ENCODE peak calls at places on chromosome 11, in seven cellular contexts. L is mesendoderm, X is H9, A is trophoblast cell, C is IMR-90, W is mesenchymal stem cell, I is H1. E is an unnamed sample.

GRCh38 chr11:15707971-15708370 is 593.2 kb downstream of the INSC start:
- DNase-seq in L (peak; percentile 71), X (peak; percentile 36), A (no peak), C (peak; percentile 84), W (peak; percentile 66), I (no peak), E (no peak)

GRCh38 chr11:69160296-69161116 is 4.8 kb downstream of the SMIM38 start:
- DNase-seq in L (no peak), X (no peak), A (peak; percentile 94), C (no peak), W (no peak), I (no peak), E (no peak)

GRCh38 chr11:112962854-112963367 is 1.7 kb downstream of the NCAM1 start:
- DNase-seq in L (peak; percentile 55), X (peak; percentile 66), A (no peak), C (no peak), W (peak; percentile 47), I (peak; percentile 69), E (peak; percentile 65)

GRCh38 chr11:75029836-75030631 is 41.3 kb downstream of the NEU3 start:
- DNase-seq in L (no peak), X (peak; percentile 13), A (no peak), C (peak; percentile 45), W (peak; percentile 59), I (peak; percentile 3), E (no peak)

GRCh38 chr11:125235006-125235405 is 70.5 kb downstream of the PKNOX2 start:
- DNase-seq in L (no peak), X (no peak), A (no peak), C (no peak), W (no peak), I (no peak), E (peak; percentile 64)

GRCh38 chr11:45922425-45923082 is at the start of gene LARGE2:
- DNase-seq in L (peak; percentile 80), X (no peak), A (no peak), C (no peak), W (no peak), I (peak; percentile 86), E (peak; percentile 59)

GRCh38 chr11:128897841-128898240 is 6.7 kb downstream of the KCNJ5 start:
- DNase-seq in L (no peak), X (no peak), A (no peak), C (no peak), W (no peak), I (no peak), E (no peak)

GRCh38 chr11:100949443-100949842 is 180.2 kb downstream of the PGR start:
- DNase-seq in L (no peak), X (no peak), A (no peak), C (no peak), W (no peak), I (no peak), E (no peak)

GRCh38 chr11:44767421-44767820 is 40.7 kb downstream of the TSPAN18 start:
- DNase-seq in L (no peak), X (no peak), A (no peak), C (peak; percentile 64), W (peak; percentile 43), I (no peak), E (no peak)

DNA sequence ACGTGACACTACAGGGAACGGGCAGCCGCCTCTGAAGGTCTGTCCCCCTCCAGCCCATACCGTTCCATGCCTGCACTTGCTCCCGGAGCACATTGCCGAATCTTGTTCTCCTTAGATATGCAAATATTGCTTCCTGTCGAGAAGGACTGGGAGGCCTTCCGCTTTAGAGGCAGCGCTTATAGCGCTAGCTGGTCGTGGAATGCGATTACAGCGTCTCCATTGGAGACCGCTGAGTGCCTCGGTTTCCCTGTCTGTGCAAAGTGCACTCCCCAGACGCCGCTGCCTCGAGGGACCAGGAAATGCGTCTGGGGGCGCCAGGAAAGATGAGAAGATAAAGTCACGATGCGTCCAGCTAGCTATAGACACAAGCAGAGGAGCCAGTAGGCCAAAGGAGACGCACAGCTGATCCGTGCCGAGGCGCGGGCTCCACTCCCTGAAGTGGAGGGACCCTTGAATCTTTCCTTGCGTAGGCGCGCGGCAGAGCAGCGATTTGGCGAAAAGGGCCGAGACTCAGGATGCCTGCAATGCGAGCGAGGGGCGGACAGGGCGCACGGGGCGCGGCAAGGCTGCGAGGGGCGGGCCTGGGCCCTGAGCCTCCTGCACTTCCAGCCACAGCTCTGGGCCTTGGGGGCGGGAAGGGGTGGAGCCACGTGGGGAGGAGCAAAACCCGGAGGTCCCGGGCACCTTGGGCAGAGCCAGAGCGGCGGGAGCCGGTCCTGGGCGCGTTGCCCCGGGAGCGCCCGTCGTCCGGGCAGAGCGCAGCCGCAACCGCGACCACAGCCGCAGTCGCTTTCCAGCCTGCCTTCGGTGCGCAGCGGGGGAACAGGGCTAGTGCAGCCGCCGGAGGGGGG is at the start of gene RASSF10:
- DNase-seq in L (peak; percentile 95), X (peak; percentile 97), A (peak; percentile 43), C (no peak), W (peak; percentile 5), I (peak; percentile 95), E (peak; percentile 80)
- H2BK5ac ChIP-seq in L (peak within 1 kb of the TSS; percentile 40), X (no peak within 1 kb of the TSS), A (no peak within 1 kb of the TSS), C (no peak within 1 kb of the TSS), W (peak within 1 kb of the TSS; percentile 59), I (peak within 1 kb of the TSS; percentile 89), E (peak within 1 kb of the TSS; percentile 84)

GRCh38 chr11:17208257-17208999 is 642 bp upstream of the PIK3C2A start:
- DNase-seq in L (peak; percentile 96), X (peak; percentile 79), A (peak; percentile 80), C (peak; percentile 59), W (peak; percentile 78), I (no peak), E (peak; percentile 74)
- H3K79me1 ChIP-seq in L (peaks cover 3% of the 10 kb centered on the region), X (no peaks in the 10 kb centered on the region), A (peaks cover 16% of the 10 kb centered on the region), C (peaks cover 7% of the 10 kb centered on the region), W (peaks cover 4% of the 10 kb centered on the region), I (no peaks in the 10 kb centered on the region), E (peaks cover 4% of the 10 kb centered on the region)

DNA sequence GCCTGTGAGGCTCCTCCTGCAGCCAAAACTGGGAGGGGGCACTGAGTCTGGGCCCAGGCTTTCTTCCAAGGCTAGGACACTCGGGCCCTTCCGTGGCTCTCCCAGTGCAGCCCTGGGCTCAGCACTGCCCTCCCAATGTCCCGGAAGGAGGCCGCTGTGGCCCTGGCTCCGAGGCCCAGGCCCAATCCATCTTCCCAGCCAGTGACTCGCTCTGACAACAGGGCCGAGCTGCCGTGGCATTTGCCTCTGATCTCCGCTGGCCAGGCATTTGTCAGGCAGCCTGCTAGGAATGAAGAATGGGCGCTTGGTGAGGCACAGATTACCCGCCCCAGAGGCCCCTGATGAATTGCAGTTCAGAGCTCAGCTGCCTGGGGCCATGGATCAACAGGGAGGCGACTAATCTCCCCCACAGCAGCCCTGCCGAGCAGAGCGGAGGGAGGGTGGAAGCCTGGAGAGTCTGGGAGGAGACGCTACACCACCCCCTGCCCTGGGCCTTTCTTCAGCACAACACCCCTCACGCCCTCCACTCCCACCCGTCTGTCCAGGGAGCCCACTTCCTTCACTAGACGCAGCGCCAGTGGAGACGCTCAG is 8.3 kb downstream of the FXYD2 start:
- DNase-seq in L (peak; percentile 95), X (peak; percentile 70), A (no peak), C (peak; percentile 30), W (peak; percentile 71), I (no peak), E (peak; percentile 62)
- H3K27ac ChIP-seq in L (peak overlapping the region; percentile 56), X (no peak overlapping the region), A (peak overlapping the region; percentile 32), C (no peak overlapping the region), W (peak overlapping the region; percentile 94), I (peak overlapping the region; percentile 22), E (peak overlapping the region; percentile 18)

GRCh38 chr11:120903686-120904085 is 120.2 kb upstream of the TBCEL start:
- DNase-seq in L (no peak), X (no peak), A (no peak), C (no peak), W (no peak), I (no peak), E (no peak)
- H2BK5ac ChIP-seq in L (no peak overlapping the region), X (no peak overlapping the region), A (no peak overlapping the region), C (no peak overlapping the region), W (no peak overlapping the region), I (no peak overlapping the region), E (no peak overlapping the region)

DNA sequence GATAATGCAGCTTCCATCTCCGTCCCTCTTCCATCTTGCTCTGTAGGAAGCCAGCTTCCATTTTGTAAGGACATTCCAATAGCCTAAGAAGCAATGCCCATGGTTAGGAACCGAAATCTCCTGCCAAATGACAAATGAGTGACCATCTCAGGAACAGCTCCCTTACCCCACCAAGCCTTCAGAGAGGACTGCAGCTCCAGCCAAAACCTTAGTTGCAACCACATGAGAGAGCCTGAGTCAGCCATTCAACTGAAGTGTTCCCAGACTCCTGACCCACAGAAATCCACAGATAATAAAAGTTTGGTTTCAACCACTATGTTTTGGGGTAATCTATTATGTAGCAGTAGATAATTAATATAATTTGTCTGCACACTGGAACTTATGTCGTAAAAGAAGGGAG is 51.7 kb upstream of the LDLRAD3 start:
- DNase-seq in L (no peak), X (no peak), A (no peak), C (no peak), W (no peak), I (no peak), E (no peak)
- H3K79me1 ChIP-seq in L (no peaks in the 10 kb centered on the region), X (no peaks in the 10 kb centered on the region), A (no peaks in the 10 kb centered on the region), C (no peaks in the 10 kb centered on the region), W (no peaks in the 10 kb centered on the region), I (no peaks in the 10 kb centered on the region), E (no peaks in the 10 kb centered on the region)

E was measured in neuronal stem cell.